ENCODE peak calls at places on chromosomes 5 and 9, in five cellular contexts. N, G, P, J and K are unnamed samples.
A peak's percentile ranks its signal among the peaks of the same experiment; 100 is the strongest.

GRCh38 chr5:112183103-112183634 is 235.9 kb downstream of the EPB41L4A start:
- DNase-seq in P (no peak), G (no peak), J (no peak), N (no peak), K (peak; percentile 43)

GRCh38 chr5:35087971-35088370 is 40.2 kb upstream of the AGXT2 start:
- DNase-seq in J (peak; percentile 50), N (peak; percentile 24), G (no peak), P (no peak), K (peak; percentile 60)

GRCh38 chr9:36765468-36766341 is 193.0 kb downstream of the MELK start:
- DNase-seq in N (no peak), J (peak; percentile 45), G (no peak), P (peak; percentile 68), K (peak; percentile 31)

GRCh38 chr5:36242534-36243144 is 914 bp upstream of the NADK2 start:
- DNase-seq in J (no peak), N (no peak), P (no peak), G (no peak), K (no peak)

GRCh38 chr9:37798677-37799076 is 1.9 kb upstream of the DCAF10 start:
- DNase-seq in G (no peak), J (no peak), P (no peak), N (no peak), K (no peak)

GRCh38 chr5:149200355-149200754 is 59.1 kb downstream of the ABLIM3 start:
- DNase-seq in N (no peak), P (no peak), J (no peak), G (no peak), K (no peak)

GRCh38 chr5:181260720-181261319 is at the start of gene TRIM52:
- DNase-seq in J (peak; percentile 88), G (no peak), N (peak; percentile 61), P (peak; percentile 82), K (peak; percentile 90)

GRCh38 chr5:74641778-74642542 is 1.4 kb upstream of the ENC1 start:
- DNase-seq in P (no peak), N (peak; percentile 69), J (peak; percentile 85), G (peak; percentile 16), K (peak; percentile 91)

GRCh38 chr9:83620841-83621636 is 1.9 kb upstream of the IDNK start:
- DNase-seq in G (no peak), J (peak; percentile 59), P (peak; percentile 39), N (peak; percentile 16), K (peak; percentile 67)

GRCh38 chr9:137878146-137878941 is 762 bp downstream of the CACNA1B start:
- DNase-seq in P (peak; percentile 68), N (no peak), G (no peak), J (peak; percentile 5), K (peak; percentile 8)

GRCh38 chr9:37209431-37210386 is 89.3 kb downstream of the ZCCHC7 start:
- DNase-seq in P (no peak), G (no peak), N (no peak), J (peak; percentile 11), K (peak; percentile 18)

GRCh38 chr5:56279979-56280378 is 46.8 kb upstream of the ANKRD55 start:
- DNase-seq in P (no peak), G (no peak), N (peak; percentile 34), J (peak; percentile 54), K (peak; percentile 86)

GRCh38 chr9:68705636-68706578 is 867 bp downstream of the PIP5K1B start:
- DNase-seq in J (no peak), P (no peak), G (no peak), N (no peak), K (peak; percentile 8)

GRCh38 chr9:79395691-79396558 is 175.8 kb upstream of the TLE4 start:
- DNase-seq in P (no peak), N (no peak), G (no peak), J (no peak), K (no peak)

GRCh38 chr5:179806250-179807045 is at the start of gene MGAT4B:
- DNase-seq in P (peak; percentile 97), N (no peak), J (peak; percentile 58), G (peak; percentile 10), K (peak; percentile 69)

GRCh38 chr9:83304686-83305085 is 233.5 kb downstream of the FRMD3 start:
- DNase-seq in N (peak; percentile 71), J (peak; percentile 97), P (peak; percentile 37), G (peak; percentile 72), K (peak; percentile 98)

GRCh38 chr5:131225282-131225974 is 38.4 kb upstream of the CDC42SE2 start:
- DNase-seq in G (no peak), N (no peak), P (no peak), J (no peak), K (no peak)